ENCODE peak calls at places on chromosomes 16 and 17, in ten cellular contexts. S, L, P, Q, U, X, V, J, F and H are unnamed samples.

GRCh38 chr17:28953444-28954118 is 2.3 kb upstream of the PHF12 start:
- DNase-seq in S (peak), P (peak), Q (peak), V (peak), J (peak), U (no peak), X (peak), L (peak), F (peak), H (peak)

GRCh38 chr17:64384253-64385186 is 6.1 kb downstream of the PECAM1 start:
- DNase-seq in P (no peak), J (no peak), F (no peak), U (no peak), S (no peak), X (peak), V (no peak), Q (no peak), L (no peak), H (peak)

GRCh38 chr16:72947379-72948237 is 100.3 kb downstream of the ZFHX3 start:
- DNase-seq in Q (no peak), U (no peak), F (no peak), L (peak), V (peak), S (no peak), P (no peak), J (peak), X (no peak), H (no peak)

GRCh38 chr17:73025041-73025440 is 67.4 kb downstream of the SLC39A11 start:
- DNase-seq in V (no peak), F (no peak), P (no peak), Q (no peak), X (no peak), J (no peak), L (no peak), S (no peak), U (no peak), H (no peak)

GRCh38 chr17:44308320-44308818 is at the start of gene RUNDC3A:
- DNase-seq in Q (peak), X (peak), J (peak), V (peak), L (peak), P (peak), S (peak), F (peak), U (peak), H (peak)

GRCh38 chr17:37737081-37737480 is 7.8 kb downstream of the HNF1B start:
- DNase-seq in U (no peak), Q (no peak), J (peak), F (no peak), L (no peak), X (no peak), V (no peak), P (no peak), S (peak), H (no peak)

GRCh38 chr16:86073763-86074493 is 175.0 kb downstream of the IRF8 start:
- DNase-seq in S (no peak), J (no peak), F (no peak), P (no peak), V (no peak), U (no peak), X (no peak), L (no peak), Q (no peak), H (no peak)

GRCh38 chr16:23962001-23962400 is 126.2 kb downstream of the PRKCB start:
- DNase-seq in S (no peak), L (no peak), V (no peak), P (no peak), X (no peak), U (no peak), J (no peak), Q (no peak), F (no peak), H (no peak)

GRCh38 chr17:1232331-1232730 is 37.9 kb upstream of the BHLHA9 start:
- DNase-seq in L (no peak), Q (no peak), S (no peak), X (no peak), F (no peak), V (no peak), P (no peak), J (no peak), U (no peak), H (no peak)

GRCh38 chr16:61374071-61374470 is 662.2 kb downstream of the CDH8 start:
- DNase-seq in V (no peak), J (no peak), X (no peak), S (no peak), L (no peak), Q (no peak), U (no peak), P (no peak), F (no peak), H (no peak)

GRCh38 chr17:81160306-81160705 is 5.0 kb upstream of the PVALEF start:
- DNase-seq in F (no peak), P (no peak), X (no peak), S (no peak), L (no peak), J (no peak), Q (peak), V (no peak), U (peak), H (no peak)

GRCh38 chr17:60577147-60577925 is 22.7 kb upstream of the PPM1D start:
- DNase-seq in F (peak), L (peak), P (no peak), Q (peak), X (peak), V (no peak), S (peak), J (peak), U (no peak), H (peak)

GRCh38 chr16:16042076-16042475 is 92.7 kb downstream of the ABCC1 start:
- DNase-seq in V (no peak), S (peak), U (peak), F (peak), L (no peak), P (no peak), X (peak), J (peak), Q (no peak), H (peak)

GRCh38 chr17:27578718-27579085 is 52.3 kb upstream of the LGALS9 start:
- DNase-seq in S (peak), V (no peak), L (no peak), J (peak), P (no peak), U (no peak), Q (no peak), F (peak), X (no peak), H (peak)

GRCh38 chr16:27067138-27067537 is 411 bp downstream of the C16orf82 start:
- DNase-seq in F (no peak), V (peak), U (no peak), L (peak), X (no peak), J (no peak), Q (no peak), P (peak), S (peak), H (no peak)

GRCh38 chr17:61400058-61400785 is 579 bp downstream of the TBX2 start:
- DNase-seq in S (peak), V (no peak), U (no peak), X (peak), F (peak), P (peak), L (peak), J (peak), Q (no peak), H (peak)

GRCh38 chr16:280552-280951 is at the start of gene ARHGDIG:
- DNase-seq in X (no peak), J (no peak), L (peak), U (no peak), Q (no peak), S (no peak), P (no peak), F (no peak), V (peak), H (no peak)

GRCh38 chr17:65553009-65553645 is 8.3 kb downstream of the AXIN2 start:
- DNase-seq in F (peak), J (peak), V (no peak), S (peak), Q (no peak), U (no peak), P (no peak), L (no peak), X (peak), H (peak)

GRCh38 chr16:62036101-62036806 is at the start of gene CDH8:
- DNase-seq in P (no peak), J (peak), L (peak), S (no peak), V (peak), Q (peak), F (peak), X (peak), U (no peak), H (no peak)

GRCh38 chr17:80910043-80910442 is 81.6 kb upstream of the CHMP6 start:
- DNase-seq in V (no peak), S (no peak), F (no peak), U (no peak), P (no peak), L (no peak), X (no peak), Q (no peak), J (no peak), H (no peak)

GRCh38 chr17:68566145-68566738 is 34.9 kb downstream of the FAM20A start:
- DNase-seq in X (peak), J (peak), V (no peak), L (no peak), S (peak), Q (no peak), P (no peak), U (no peak), F (no peak), H (peak)

GRCh38 chr17:19714542-19715411 is 1.6 kb downstream of the SLC47A2 start:
- DNase-seq in Q (no peak), U (no peak), F (no peak), S (no peak), V (no peak), X (no peak), P (no peak), L (no peak), J (no peak), H (no peak)

GRCh38 chr17:6505425-6506142 is 50.8 kb downstream of the PITPNM3 start:
- DNase-seq in U (no peak), Q (no peak), S (peak), L (no peak), V (no peak), F (peak), J (peak), P (no peak), X (peak), H (no peak)